ENCODE peak calls at places on chromosomes 1 and 21, in ten cellular contexts. R is COR-L47; M is heart right ventricle; B is fibroblast of the conjunctiva; Z is neural progenitor cell; V is MV-4-11; E is memory B cell; H is brain microvascular endothelial cell; J is aorta; U is stimulated activated CD4-positive, alpha-beta T cell treated with anti-CD3 and anti-CD28 coated beads, Interleukin-15, amount 100 ng/mL, for 1 hour. X is an unnamed sample.

GRCh38 chr1:228074954-228075730 is 7.4 kb upstream of the ARF1 start:
- DNase-seq in R (no peak), M (no peak), B (no peak), Z (no peak), V (no peak), E (no peak), H (no peak), J (peak; percentile 45), U (no peak), X (no peak)

GRCh38 chr1:200659269-200659668 is 10.4 kb downstream of the DDX59 start:
- DNase-seq in R (no peak), M (no peak), B (no peak), Z (no peak), V (no peak), E (no peak), H (peak; percentile 18), J (no peak), U (no peak), X (no peak)

GRCh38 chr21:15539376-15539775 is 190.4 kb upstream of the USP25 start:
- DNase-seq in R (no peak), M (no peak), B (no peak), Z (no peak), V (no peak), E (no peak), H (no peak), J (no peak), U (no peak), X (no peak)

GRCh38 chr21:33976082-33976979 is 60.7 kb upstream of the ATP5PO start:
- DNase-seq in R (no peak), M (peak; percentile 34), B (peak; percentile 84), Z (no peak), V (peak; percentile 95), E (no peak), H (peak; percentile 87), J (peak; percentile 73), U (no peak), X (peak; percentile 80)

GRCh38 chr1:941588-942383 is 17.3 kb downstream of the NOC2L start:
- DNase-seq in R (peak; percentile 98), M (peak; percentile 67), B (no peak), Z (peak; percentile 93), V (no peak), E (no peak), H (peak; percentile 63), J (peak; percentile 90), U (no peak), X (no peak)

GRCh38 chr1:210223174-210223904 is 9.3 kb upstream of the SERTAD4 start:
- DNase-seq in R (no peak), M (no peak), B (no peak), Z (no peak), V (no peak), E (no peak), H (no peak), J (no peak), U (no peak), X (no peak)

GRCh38 chr21:34280389-34280795 is 83.4 kb upstream of the KCNE2 start:
- DNase-seq in R (no peak), M (no peak), B (peak; percentile 66), Z (no peak), V (no peak), E (no peak), H (no peak), J (no peak), U (no peak), X (no peak)

GRCh38 chr1:67336783-67337182 is 29.1 kb downstream of the IL12RB2 start:
- DNase-seq in R (no peak), M (no peak), B (no peak), Z (no peak), V (no peak), E (no peak), H (no peak), J (no peak), U (no peak), X (no peak)

GRCh38 chr1:53327183-53327941 is 508 bp downstream of the LRP8 start:
- DNase-seq in R (peak; percentile 19), M (no peak), B (no peak), Z (peak; percentile 79), V (peak; percentile 34), E (peak; percentile 55), H (peak; percentile 15), J (peak; percentile 57), U (peak; percentile 13), X (peak; percentile 48)

GRCh38 chr1:89887270-89887669 is 66.4 kb downstream of the LRRC8D start:
- DNase-seq in R (no peak), M (no peak), B (no peak), Z (no peak), V (no peak), E (no peak), H (no peak), J (no peak), U (no peak), X (no peak)

GRCh38 chr21:29022141-29022540 is 2.3 kb upstream of the USP16 start:
- DNase-seq in R (no peak), M (no peak), B (no peak), Z (no peak), V (peak; percentile 8), E (no peak), H (no peak), J (no peak), U (no peak), X (no peak)

GRCh38 chr1:23795676-23796465 is 4.7 kb downstream of the GALE start:
- DNase-seq in R (no peak), M (no peak), B (no peak), Z (no peak), V (no peak), E (no peak), H (no peak), J (no peak), U (no peak), X (no peak)

GRCh38 chr1:224259986-224260385 is 70.0 kb downstream of the NVL start:
- DNase-seq in R (no peak), M (no peak), B (no peak), Z (no peak), V (no peak), E (no peak), H (no peak), J (no peak), U (no peak), X (no peak)

GRCh38 chr1:159054427-159054826 is 22.1 kb downstream of the AIM2 start:
- DNase-seq in R (no peak), M (no peak), B (no peak), Z (no peak), V (no peak), E (no peak), H (no peak), J (no peak), U (no peak), X (no peak)

GRCh38 chr1:46193984-46194570 is 4.2 kb downstream of the POMGNT1 start:
- DNase-seq in R (no peak), M (no peak), B (no peak), Z (no peak), V (no peak), E (no peak), H (no peak), J (no peak), U (no peak), X (no peak)

GRCh38 chr1:212749924-212750535 is 41.5 kb downstream of the NSL1 start:
- DNase-seq in R (peak; percentile 29), M (no peak), B (peak; percentile 64), Z (peak; percentile 70), V (no peak), E (peak; percentile 19), H (peak; percentile 21), J (no peak), U (no peak), X (no peak)

GRCh38 chr1:150507912-150508864 is at the start of gene ECM1:
- DNase-seq in R (no peak), M (peak; percentile 79), B (no peak), Z (no peak), V (peak; percentile 66), E (no peak), H (peak; percentile 76), J (peak; percentile 70), U (no peak), X (no peak)

GRCh38 chr1:46070164-46070814 is 62.1 kb downstream of the PIK3R3 start:
- DNase-seq in R (no peak), M (no peak), B (no peak), Z (no peak), V (peak; percentile 93), E (no peak), H (no peak), J (no peak), U (no peak), X (peak; percentile 10)

GRCh38 chr1:244163861-244164562 is 112.9 kb downstream of the ZBTB18 start:
- DNase-seq in R (no peak), M (peak; percentile 41), B (peak; percentile 87), Z (no peak), V (peak; percentile 49), E (no peak), H (peak; percentile 93), J (no peak), U (no peak), X (no peak)